ENCODE peak calls at places on chromosomes 12 and 14, in four cellular contexts. H, F, K and I are unnamed samples.

GRCh38 chr12:109645708-109646107 is 67.9 kb upstream of the FAM222A start:
- DNase-seq in H (no peak), F (no peak), K (no peak), I (no peak)

GRCh38 chr14:26526132-26526531 is 71.7 kb downstream of the NOVA1 start:
- DNase-seq in H (no peak), K (no peak), F (no peak), I (no peak)

GRCh38 chr12:108484845-108485244 is 30.2 kb upstream of the FICD start:
- DNase-seq in K (no peak), F (no peak), H (no peak), I (no peak)

GRCh38 chr14:101577221-101577909 is 16.1 kb downstream of the DIO3 start:
- DNase-seq in H (no peak), K (no peak), F (no peak), I (no peak)

GRCh38 chr12:697426-697825 is 34.2 kb upstream of the NINJ2 start:
- DNase-seq in H (no peak), K (no peak), F (no peak), I (no peak)

GRCh38 chr14:72128629-72129028 is 196.4 kb downstream of the RGS6 start:
- DNase-seq in K (no peak), H (no peak), F (no peak), I (no peak)

GRCh38 chr14:94974893-94975292 is 182.4 kb downstream of the DICER1 start:
- DNase-seq in H (no peak), K (no peak), F (peak), I (no peak)

GRCh38 chr12:120242275-120242799 is 23.2 kb downstream of the PXN start:
- DNase-seq in F (no peak), H (peak), K (no peak), I (no peak)

GRCh38 chr12:111597731-111598636 is 1.1 kb downstream of the ATXN2 start:
- DNase-seq in F (peak), H (no peak), K (peak), I (peak)

GRCh38 chr12:3869860-3870259 is 3.3 kb downstream of the PARP11 start:
- DNase-seq in K (no peak), H (no peak), F (no peak), I (no peak)

GRCh38 chr12:94297325-94297724 is 148.9 kb downstream of the PLXNC1 start:
- DNase-seq in K (no peak), F (no peak), H (no peak), I (no peak)

GRCh38 chr12:121288158-121288848 is 8.2 kb downstream of the CAMKK2 start:
- DNase-seq in F (no peak), H (no peak), K (no peak), I (no peak)

GRCh38 chr12:80917651-80918050 is 20.1 kb downstream of the LIN7A start:
- DNase-seq in H (no peak), K (no peak), F (no peak), I (no peak)

GRCh38 chr14:67514650-67515385 is 18.3 kb upstream of the PLEKHH1 start:
- DNase-seq in H (no peak), F (peak), K (peak), I (peak)

GRCh38 chr12:12469386-12469785 is 93.3 kb downstream of the DUSP16 start:
- DNase-seq in F (no peak), K (no peak), H (no peak), I (no peak)

GRCh38 chr14:32679927-32680612 is 258.6 kb upstream of the NPAS3 start:
- DNase-seq in H (no peak), K (no peak), F (no peak), I (no peak)